ENCODE peak calls at places on chromosome 13, in eight cellular contexts. One of them, this sample, is unnamed.

GRCh38 chr13:43127103-43127817 is 103.9 kb downstream of the DNAJC15 start:
- DNase-seq in stomach: no peak
- DNase-seq in NB4: no peak
- DNase-seq in GM12865: no peak
- DNase-seq in H9: no peak
- DNase-seq in psoas muscle: no peak
- DNase-seq in lower leg skin: no peak
- DNase-seq in fibroblast of the aortic adventitia: no peak
- DNase-seq in this sample: no peak

GRCh38 chr13:95154441-95154886 is 146.8 kb downstream of the ABCC4 start:
- DNase-seq in stomach: no peak
- DNase-seq in NB4: no peak
- DNase-seq in GM12865: no peak
- DNase-seq in H9: no peak
- DNase-seq in psoas muscle: no peak
- DNase-seq in lower leg skin: no peak
- DNase-seq in fibroblast of the aortic adventitia: peak
- DNase-seq in this sample: no peak

GRCh38 chr13:21674271-21675009 is 3.6 kb downstream of the FGF9 start:
- DNase-seq in stomach: no peak
- DNase-seq in NB4: peak
- DNase-seq in GM12865: no peak
- DNase-seq in H9: peak
- DNase-seq in psoas muscle: peak
- DNase-seq in lower leg skin: no peak
- DNase-seq in fibroblast of the aortic adventitia: no peak
- DNase-seq in this sample: peak

GRCh38 chr13:50129065-50129922 is 114.0 kb downstream of the KCNRG start:
- DNase-seq in stomach: no peak
- DNase-seq in NB4: no peak
- DNase-seq in GM12865: peak
- DNase-seq in H9: no peak
- DNase-seq in psoas muscle: peak
- DNase-seq in lower leg skin: no peak
- DNase-seq in fibroblast of the aortic adventitia: no peak
- DNase-seq in this sample: no peak

GRCh38 chr13:44125943-44126469 is 246.3 kb downstream of the LACC1 start:
- DNase-seq in stomach: no peak
- DNase-seq in NB4: no peak
- DNase-seq in GM12865: no peak
- DNase-seq in H9: no peak
- DNase-seq in psoas muscle: no peak
- DNase-seq in lower leg skin: no peak
- DNase-seq in fibroblast of the aortic adventitia: peak
- DNase-seq in this sample: no peak

GRCh38 chr13:33455291-33455690 is 169.7 kb upstream of the STARD13 start:
- DNase-seq in stomach: no peak
- DNase-seq in NB4: no peak
- DNase-seq in GM12865: no peak
- DNase-seq in H9: no peak
- DNase-seq in psoas muscle: no peak
- DNase-seq in lower leg skin: no peak
- DNase-seq in fibroblast of the aortic adventitia: peak
- DNase-seq in this sample: no peak

GRCh38 chr13:59391696-59392095 is 772.0 kb downstream of the DIAPH3 start:
- DNase-seq in stomach: peak
- DNase-seq in NB4: peak
- DNase-seq in GM12865: peak
- DNase-seq in H9: peak
- DNase-seq in psoas muscle: no peak
- DNase-seq in lower leg skin: peak
- DNase-seq in fibroblast of the aortic adventitia: peak
- DNase-seq in this sample: peak

GRCh38 chr13:24286624-24287023 is 22.8 kb upstream of the C1QTNF9 start:
- DNase-seq in stomach: peak
- DNase-seq in NB4: no peak
- DNase-seq in GM12865: no peak
- DNase-seq in H9: no peak
- DNase-seq in psoas muscle: no peak
- DNase-seq in lower leg skin: no peak
- DNase-seq in fibroblast of the aortic adventitia: no peak
- DNase-seq in this sample: no peak

GRCh38 chr13:93364166-93364565 is 137.6 kb downstream of the GPC6 start:
- DNase-seq in stomach: no peak
- DNase-seq in NB4: no peak
- DNase-seq in GM12865: no peak
- DNase-seq in H9: no peak
- DNase-seq in psoas muscle: no peak
- DNase-seq in lower leg skin: no peak
- DNase-seq in fibroblast of the aortic adventitia: peak
- DNase-seq in this sample: no peak

GRCh38 chr13:97194473-97194872 is 27.7 kb upstream of the MBNL2 start:
- DNase-seq in stomach: no peak
- DNase-seq in NB4: no peak
- DNase-seq in GM12865: no peak
- DNase-seq in H9: no peak
- DNase-seq in psoas muscle: no peak
- DNase-seq in lower leg skin: no peak
- DNase-seq in fibroblast of the aortic adventitia: peak
- DNase-seq in this sample: no peak

GRCh38 chr13:44281252-44282000 is 92.2 kb upstream of the SERP2 start:
- DNase-seq in stomach: peak
- DNase-seq in NB4: no peak
- DNase-seq in GM12865: no peak
- DNase-seq in H9: no peak
- DNase-seq in psoas muscle: no peak
- DNase-seq in lower leg skin: no peak
- DNase-seq in fibroblast of the aortic adventitia: no peak
- DNase-seq in this sample: no peak

GRCh38 chr13:94967183-94968039 is 255.1 kb upstream of the SOX21 start:
- DNase-seq in stomach: peak
- DNase-seq in NB4: peak
- DNase-seq in GM12865: peak
- DNase-seq in H9: peak
- DNase-seq in psoas muscle: peak
- DNase-seq in lower leg skin: no peak
- DNase-seq in fibroblast of the aortic adventitia: peak
- DNase-seq in this sample: peak

GRCh38 chr13:80901111-80902014 is 560.4 kb upstream of the SPRY2 start:
- DNase-seq in stomach: no peak
- DNase-seq in NB4: no peak
- DNase-seq in GM12865: no peak
- DNase-seq in H9: no peak
- DNase-seq in psoas muscle: no peak
- DNase-seq in lower leg skin: no peak
- DNase-seq in fibroblast of the aortic adventitia: peak
- DNase-seq in this sample: no peak

GRCh38 chr13:99172951-99173350 is 27.7 kb upstream of the UBAC2 start:
- DNase-seq in stomach: no peak
- DNase-seq in NB4: no peak
- DNase-seq in GM12865: no peak
- DNase-seq in H9: no peak
- DNase-seq in psoas muscle: no peak
- DNase-seq in lower leg skin: no peak
- DNase-seq in fibroblast of the aortic adventitia: no peak
- DNase-seq in this sample: no peak

GRCh38 chr13:72489751-72490150 is 237.7 kb downstream of the MZT1 start:
- DNase-seq in stomach: no peak
- DNase-seq in NB4: no peak
- DNase-seq in GM12865: no peak
- DNase-seq in H9: no peak
- DNase-seq in psoas muscle: no peak
- DNase-seq in lower leg skin: no peak
- DNase-seq in fibroblast of the aortic adventitia: no peak
- DNase-seq in this sample: no peak

GRCh38 chr13:43786766-43787517 is at the start of gene ENOX1:
- DNase-seq in stomach: peak
- DNase-seq in NB4: no peak
- DNase-seq in GM12865: peak
- DNase-seq in H9: peak
- DNase-seq in psoas muscle: peak
- DNase-seq in lower leg skin: no peak
- DNase-seq in fibroblast of the aortic adventitia: peak
- DNase-seq in this sample: peak

GRCh38 chr13:93967286-93967685 is 512.2 kb downstream of the DCT start:
- DNase-seq in stomach: no peak
- DNase-seq in NB4: no peak
- DNase-seq in GM12865: no peak
- DNase-seq in H9: no peak
- DNase-seq in psoas muscle: no peak
- DNase-seq in lower leg skin: no peak
- DNase-seq in fibroblast of the aortic adventitia: no peak
- DNase-seq in this sample: no peak

GRCh38 chr13:20073775-20074174 is 87.1 kb downstream of the GJA3 start:
- DNase-seq in stomach: no peak
- DNase-seq in NB4: no peak
- DNase-seq in GM12865: peak
- DNase-seq in H9: no peak
- DNase-seq in psoas muscle: no peak
- DNase-seq in lower leg skin: no peak
- DNase-seq in fibroblast of the aortic adventitia: no peak
- DNase-seq in this sample: no peak

GRCh38 chr13:47611664-47612288 is 389.3 kb downstream of the SUCLA2 start:
- DNase-seq in stomach: no peak
- DNase-seq in NB4: no peak
- DNase-seq in GM12865: no peak
- DNase-seq in H9: no peak
- DNase-seq in psoas muscle: no peak
- DNase-seq in lower leg skin: no peak
- DNase-seq in fibroblast of the aortic adventitia: peak
- DNase-seq in this sample: no peak

GRCh38 chr13:39676315-39676876 is 20.9 kb downstream of the COG6 start:
- DNase-seq in stomach: no peak
- DNase-seq in NB4: peak
- DNase-seq in GM12865: peak
- DNase-seq in H9: no peak
- DNase-seq in psoas muscle: no peak
- DNase-seq in lower leg skin: no peak
- DNase-seq in fibroblast of the aortic adventitia: peak
- DNase-seq in this sample: peak

GRCh38 chr13:51534075-51534817 is 50.0 kb upstream of the WDFY2 start:
- DNase-seq in stomach: peak
- DNase-seq in NB4: peak
- DNase-seq in GM12865: peak
- DNase-seq in H9: no peak
- DNase-seq in psoas muscle: peak
- DNase-seq in lower leg skin: no peak
- DNase-seq in fibroblast of the aortic adventitia: no peak
- DNase-seq in this sample: no peak

GRCh38 chr13:85277753-85278152 is 521.5 kb downstream of the SLITRK6 start:
- DNase-seq in stomach: no peak
- DNase-seq in NB4: no peak
- DNase-seq in GM12865: no peak
- DNase-seq in H9: no peak
- DNase-seq in psoas muscle: no peak
- DNase-seq in lower leg skin: no peak
- DNase-seq in fibroblast of the aortic adventitia: peak
- DNase-seq in this sample: no peak

GRCh38 chr13:30147380-30147779 is 160.0 kb downstream of the KATNAL1 start:
- DNase-seq in stomach: no peak
- DNase-seq in NB4: peak
- DNase-seq in GM12865: peak
- DNase-seq in H9: no peak
- DNase-seq in psoas muscle: no peak
- DNase-seq in lower leg skin: no peak
- DNase-seq in fibroblast of the aortic adventitia: no peak
- DNase-seq in this sample: no peak
- TF ChIP-seq CTCF in stomach: no peak
- TF ChIP-seq CTCF in NB4: peak
- TF ChIP-seq CTCF in GM12865: no peak
- TF ChIP-seq CTCF in H9: no peak
- TF ChIP-seq CTCF in psoas muscle: no peak
- TF ChIP-seq CTCF in lower leg skin: no peak
- TF ChIP-seq CTCF in fibroblast of the aortic adventitia: no peak
- TF ChIP-seq CTCF in this sample: no peak

GRCh38 chr13:91576590-91576989 is 178.2 kb downstream of the GPC5 start:
- DNase-seq in stomach: no peak
- DNase-seq in NB4: peak
- DNase-seq in GM12865: peak
- DNase-seq in H9: peak
- DNase-seq in psoas muscle: no peak
- DNase-seq in lower leg skin: no peak
- DNase-seq in fibroblast of the aortic adventitia: no peak
- DNase-seq in this sample: no peak
- TF ChIP-seq CTCF in stomach: no peak
- TF ChIP-seq CTCF in NB4: peak
- TF ChIP-seq CTCF in GM12865: peak
- TF ChIP-seq CTCF in H9: peak
- TF ChIP-seq CTCF in psoas muscle: no peak
- TF ChIP-seq CTCF in lower leg skin: no peak
- TF ChIP-seq CTCF in fibroblast of the aortic adventitia: no peak
- TF ChIP-seq CTCF in this sample: no peak

DNA sequence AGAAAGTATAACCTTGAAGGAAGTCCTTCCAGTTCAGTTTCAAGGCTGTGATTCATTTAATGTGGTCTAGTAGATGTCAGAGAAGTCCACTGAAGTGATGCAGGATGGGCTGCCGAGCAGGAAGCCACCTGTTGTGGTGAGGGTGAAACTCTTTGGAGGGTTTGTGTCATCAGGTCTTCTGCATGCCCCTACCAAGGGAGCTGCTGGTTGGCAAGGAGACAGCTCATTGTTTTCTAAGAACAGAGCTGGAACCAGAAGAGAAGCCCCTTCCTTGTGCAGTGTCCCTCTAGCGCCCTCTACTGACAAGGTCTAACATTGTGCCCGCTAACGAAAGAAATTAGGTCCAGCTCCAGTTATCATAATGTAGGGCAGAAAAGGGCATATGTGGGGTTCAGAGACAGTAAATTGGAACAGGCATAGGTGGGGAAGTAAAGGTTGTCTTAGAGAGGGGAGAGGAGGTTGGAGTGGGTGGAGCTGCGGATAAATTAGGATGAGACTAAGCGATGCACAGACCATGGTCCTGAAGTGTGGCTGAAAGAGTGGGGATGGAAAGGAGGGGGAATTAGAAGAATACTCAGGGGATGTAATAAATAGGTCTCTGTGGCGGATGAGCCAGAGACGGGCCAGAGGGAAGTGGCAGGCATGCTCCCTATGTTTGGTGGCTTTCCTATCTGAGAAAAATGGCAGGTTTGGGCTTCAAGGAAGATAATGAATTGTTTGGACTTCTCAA is 123.2 kb downstream of the OLFM4 start:
- DNase-seq in stomach: peak
- DNase-seq in NB4: peak
- DNase-seq in GM12865: peak
- DNase-seq in H9: peak
- DNase-seq in psoas muscle: no peak
- DNase-seq in lower leg skin: no peak
- DNase-seq in fibroblast of the aortic adventitia: no peak
- DNase-seq in this sample: peak
- TF ChIP-seq CTCF in stomach: peak
- TF ChIP-seq CTCF in NB4: peak
- TF ChIP-seq CTCF in GM12865: peak
- TF ChIP-seq CTCF in H9: peak
- TF ChIP-seq CTCF in psoas muscle: peak
- TF ChIP-seq CTCF in lower leg skin: no peak
- TF ChIP-seq CTCF in fibroblast of the aortic adventitia: peak
- TF ChIP-seq CTCF in this sample: peak

DNA sequence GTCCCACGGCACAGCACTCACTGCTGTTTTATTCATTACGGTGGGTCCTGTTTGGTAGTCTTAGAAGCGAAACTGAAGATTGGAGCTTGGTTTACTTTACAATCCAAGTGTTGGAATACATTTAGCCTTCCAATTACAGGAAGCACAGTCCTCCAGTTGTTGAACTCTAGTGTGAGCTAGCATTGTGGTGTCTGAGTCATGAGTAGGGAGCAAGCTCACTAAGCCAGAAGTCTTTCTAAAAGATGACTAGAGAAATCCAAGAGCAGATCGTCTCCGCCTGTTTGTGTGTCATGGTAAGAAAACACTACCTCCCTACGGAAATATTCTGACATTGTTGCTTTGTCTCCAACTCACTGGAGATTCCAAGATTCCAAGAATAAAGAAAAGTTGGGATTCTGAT is 10.1 kb upstream of the SHISA2 start:
- DNase-seq in stomach: no peak
- DNase-seq in NB4: peak
- DNase-seq in GM12865: no peak
- DNase-seq in H9: no peak
- DNase-seq in psoas muscle: no peak
- DNase-seq in lower leg skin: no peak
- DNase-seq in fibroblast of the aortic adventitia: peak
- DNase-seq in this sample: no peak
- TF ChIP-seq CTCF in stomach: no peak
- TF ChIP-seq CTCF in NB4: no peak
- TF ChIP-seq CTCF in GM12865: no peak
- TF ChIP-seq CTCF in H9: no peak
- TF ChIP-seq CTCF in psoas muscle: no peak
- TF ChIP-seq CTCF in lower leg skin: no peak
- TF ChIP-seq CTCF in fibroblast of the aortic adventitia: no peak
- TF ChIP-seq CTCF in this sample: no peak

This sample was measured in GM10248.